ENCODE peak calls at places on chromosomes 13 and 19, in eight cellular contexts. P is HT1080; G is CD8-positive, alpha-beta memory T cell; Y is stimulated activated CD4-positive, alpha-beta T cell treated with anti-CD3 and anti-CD28 coated beads, Interleukin-1b, Interleukin-23, amount 100 ng/mL, for 48 hours; D is Kasumi-1; B is brain microvascular endothelial cell; V is activated gamma-delta T cell treated with Interleukin-2 at 50 U/mL for 16 hours; C is central memory CD8-positive, alpha-beta T cell. Z is an unnamed sample.

GRCh38 chr19:40165362-40165937 is 25.8 kb upstream of the MAP3K10 start:
- DNase-seq in P (peak; percentile 30), G (peak; percentile 51), Y (peak; percentile 66), D (peak; percentile 78), B (peak; percentile 7), V (peak; percentile 67), C (peak; percentile 51), Z (no peak)

GRCh38 chr13:35157143-35157755 is 215.2 kb downstream of the NBEA start:
- DNase-seq in P (peak; percentile 56), G (no peak), Y (no peak), D (peak; percentile 45), B (peak; percentile 52), V (no peak), C (no peak), Z (peak; percentile 53)

GRCh38 chr13:50222569-50223332 is 207.5 kb downstream of the KCNRG start:
- DNase-seq in P (no peak), G (no peak), Y (no peak), D (no peak), B (peak; percentile 83), V (no peak), C (peak; percentile 17), Z (peak; percentile 59)

GRCh38 chr13:20848944-20849343 is 53.6 kb downstream of the XPO4 start:
- DNase-seq in P (no peak), G (no peak), Y (no peak), D (no peak), B (no peak), V (no peak), C (no peak), Z (no peak)

GRCh38 chr13:101415358-101416174 is 742 bp downstream of the NALCN start:
- DNase-seq in P (no peak), G (no peak), Y (no peak), D (no peak), B (no peak), V (no peak), C (no peak), Z (no peak)

GRCh38 chr13:75787249-75787940 is 151.3 kb downstream of the LMO7 start:
- DNase-seq in P (no peak), G (no peak), Y (no peak), D (no peak), B (peak; percentile 48), V (no peak), C (no peak), Z (no peak)

GRCh38 chr13:38670627-38671026 is 16.2 kb upstream of the FREM2 start:
- DNase-seq in P (peak; percentile 38), G (no peak), Y (no peak), D (no peak), B (no peak), V (no peak), C (no peak), Z (peak; percentile 49)

GRCh38 chr13:99617474-99618255 is 116.4 kb downstream of the TM9SF2 start:
- DNase-seq in P (peak; percentile 51), G (no peak), Y (peak; percentile 32), D (peak; percentile 66), B (peak; percentile 27), V (peak; percentile 19), C (no peak), Z (peak; percentile 49)

GRCh38 chr13:38417727-38418126 is 68.1 kb downstream of the UFM1 start:
- DNase-seq in P (peak; percentile 53), G (no peak), Y (no peak), D (peak; percentile 35), B (peak; percentile 9), V (no peak), C (no peak), Z (no peak)

GRCh38 chr19:38255759-38256052 is 468 bp downstream of the PPP1R14A start:
- DNase-seq in P (no peak), G (no peak), Y (no peak), D (no peak), B (no peak), V (no peak), C (no peak), Z (no peak)

GRCh38 chr13:113856716-113857065 is 7.2 kb downstream of the GAS6 start:
- DNase-seq in P (no peak), G (no peak), Y (no peak), D (no peak), B (no peak), V (no peak), C (no peak), Z (no peak)

GRCh38 chr13:41188584-41188983 is 5.8 kb downstream of the KBTBD7 start:
- DNase-seq in P (no peak), G (no peak), Y (no peak), D (no peak), B (no peak), V (no peak), C (no peak), Z (no peak)

GRCh38 chr13:27211771-27212364 is 39.5 kb upstream of the RPL21 start:
- DNase-seq in P (peak; percentile 87), G (no peak), Y (no peak), D (no peak), B (peak; percentile 82), V (no peak), C (no peak), Z (no peak)

GRCh38 chr13:113730831-113731191 is 28.2 kb upstream of the TMEM255B start:
- DNase-seq in P (no peak), G (no peak), Y (no peak), D (no peak), B (no peak), V (no peak), C (no peak), Z (no peak)

GRCh38 chr19:45526143-45526542 is 18.9 kb downstream of the VASP start:
- DNase-seq in P (peak; percentile 66), G (no peak), Y (no peak), D (peak; percentile 51), B (peak; percentile 53), V (no peak), C (no peak), Z (no peak)

GRCh38 chr13:57982782-57983181 is 351.2 kb downstream of the PCDH17 start:
- DNase-seq in P (no peak), G (no peak), Y (no peak), D (no peak), B (no peak), V (no peak), C (no peak), Z (no peak)

GRCh38 chr19:43504426-43505185 is at the start of gene PHLDB3:
- DNase-seq in P (no peak), G (no peak), Y (peak; percentile 52), D (peak; percentile 49), B (no peak), V (peak; percentile 41), C (no peak), Z (no peak)

GRCh38 chr13:21831654-21832324 is 160.9 kb downstream of the FGF9 start:
- DNase-seq in P (no peak), G (no peak), Y (no peak), D (no peak), B (no peak), V (no peak), C (no peak), Z (no peak)

GRCh38 chr19:19551862-19552192 is 13.8 kb downstream of the CILP2 start:
- DNase-seq in P (no peak), G (no peak), Y (no peak), D (no peak), B (no peak), V (no peak), C (no peak), Z (peak; percentile 40)

GRCh38 chr13:94583926-94584325 is 12.0 kb downstream of the TGDS start:
- DNase-seq in P (no peak), G (no peak), Y (no peak), D (no peak), B (no peak), V (no peak), C (no peak), Z (no peak)

Z was measured in astrocyte of the cerebellum.